ENCODE peak calls at places on chromosome 10, in six cellular contexts. K, B, L, Q, G and F are unnamed samples.

GRCh38 chr10:71818674-71819260 is 32.3 kb downstream of the PSAP start:
- DNase-seq in L (no peak), B (no peak), G (no peak), K (no peak), Q (no peak), F (no peak)

GRCh38 chr10:33897255-33897893 is 562.9 kb upstream of the NRP1 start:
- DNase-seq in B (peak; percentile 28), K (no peak), G (peak; percentile 89), Q (no peak), L (no peak), F (no peak)

GRCh38 chr10:102555781-102556328 is 52.1 kb downstream of the SUFU start:
- DNase-seq in L (no peak), Q (no peak), B (no peak), G (peak; percentile 88), K (no peak), F (no peak)

GRCh38 chr10:123945506-123945905 is 53.9 kb upstream of the CPXM2 start:
- DNase-seq in K (peak; percentile 63), Q (peak; percentile 63), B (peak; percentile 82), G (no peak), L (no peak), F (no peak)

GRCh38 chr10:127600479-127600878 is 51.4 kb downstream of the NPS start:
- DNase-seq in G (no peak), B (peak; percentile 60), Q (no peak), K (no peak), L (no peak), F (peak; percentile 78)

GRCh38 chr10:30210296-30210695 is 138.8 kb downstream of the MTPAP start:
- DNase-seq in Q (no peak), B (no peak), K (no peak), G (no peak), L (no peak), F (no peak)

GRCh38 chr10:109911903-109912302 is 11.4 kb downstream of the XPNPEP1 start:
- DNase-seq in Q (no peak), B (no peak), K (no peak), L (no peak), G (no peak), F (no peak)

GRCh38 chr10:71860243-71861029 is 9.4 kb upstream of the PSAP start:
- DNase-seq in L (peak; percentile 70), K (peak; percentile 94), Q (peak; percentile 65), B (peak; percentile 98), G (peak; percentile 100), F (peak; percentile 72)

GRCh38 chr10:119595134-119595714 is 1.5 kb downstream of the TIAL1 start:
- DNase-seq in K (no peak), L (no peak), Q (no peak), G (peak; percentile 71), B (peak; percentile 55), F (peak; percentile 38)

GRCh38 chr10:10564081-10564480 is 453.6 kb upstream of the CELF2 start:
- DNase-seq in Q (no peak), L (no peak), G (no peak), B (peak; percentile 81), K (no peak), F (peak; percentile 70)

GRCh38 chr10:76939862-76940495 is 697.6 kb downstream of the KCNMA1 start:
- DNase-seq in Q (no peak), L (no peak), B (no peak), K (no peak), G (no peak), F (no peak)

GRCh38 chr10:61471491-61471890 is 18.3 kb upstream of the TMEM26 start:
- DNase-seq in K (no peak), B (no peak), L (no peak), Q (no peak), G (peak; percentile 84), F (no peak)

GRCh38 chr10:52455095-52455494 is 141.0 kb downstream of the DKK1 start:
- DNase-seq in Q (no peak), B (peak; percentile 51), L (peak; percentile 5), K (no peak), G (peak; percentile 41), F (no peak)

GRCh38 chr10:45532501-45532900 is 140.1 kb downstream of the ZFAND4 start:
- DNase-seq in G (peak; percentile 5), K (no peak), L (no peak), B (no peak), Q (no peak), F (no peak)

GRCh38 chr10:119620241-119620753 is 23.5 kb upstream of the TIAL1 start:
- DNase-seq in B (peak; percentile 51), L (no peak), K (no peak), Q (no peak), G (peak; percentile 22), F (no peak)

GRCh38 chr10:113522460-113522859 is 30.4 kb upstream of the HABP2 start:
- DNase-seq in L (no peak), G (no peak), K (peak; percentile 22), B (peak; percentile 44), Q (no peak), F (no peak)

GRCh38 chr10:4372601-4373000 is 453.4 kb upstream of the AKR1E2 start:
- DNase-seq in B (no peak), L (no peak), Q (no peak), K (no peak), G (peak; percentile 98), F (no peak)

GRCh38 chr10:36538945-36539586 is 586.3 kb upstream of the ANKRD30A start:
- DNase-seq in L (no peak), G (peak; percentile 59), K (no peak), Q (no peak), B (peak; percentile 6), F (no peak)

GRCh38 chr10:113732966-113733365 is 18.5 kb upstream of the PLEKHS1 start:
- DNase-seq in B (no peak), G (no peak), K (no peak), L (no peak), Q (no peak), F (no peak)

GRCh38 chr10:7483848-7484247 is 73.0 kb upstream of the SFMBT2 start:
- DNase-seq in G (no peak), K (no peak), Q (no peak), L (no peak), B (no peak), F (no peak)

GRCh38 chr10:69057261-69057950 is 30.5 kb upstream of the SRGN start:
- DNase-seq in Q (no peak), L (no peak), G (no peak), K (no peak), B (no peak), F (no peak)

DNA sequence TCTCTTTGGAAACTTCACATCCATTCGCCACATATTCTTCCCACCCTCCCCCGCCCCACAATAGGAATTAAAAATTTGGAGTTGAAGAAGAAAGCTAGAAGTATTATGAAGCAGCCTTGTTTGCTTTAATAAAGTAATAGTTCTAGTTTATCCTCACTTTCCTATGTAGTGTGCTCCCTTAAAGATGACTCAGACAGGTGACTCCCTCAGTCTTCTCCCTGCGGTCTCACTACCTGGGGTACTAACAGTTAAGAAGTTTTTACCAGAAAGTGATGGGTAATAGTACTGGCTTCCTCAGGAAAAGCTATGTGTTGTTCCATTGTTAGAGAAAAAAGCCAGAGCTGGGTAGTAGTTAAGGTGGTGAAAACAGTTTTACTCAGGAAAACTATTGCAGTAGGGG is 58.6 kb downstream of the CCNY start:
- DNase-seq in B (no peak), K (no peak), Q (no peak), L (no peak), G (no peak), F (no peak)
- H3K79me2 ChIP-seq in B (peaks cover 59% of the 10 kb centered on the region), K (peaks cover 96% of the 10 kb centered on the region), Q (no peaks in the 10 kb centered on the region), L (peaks cover 89% of the 10 kb centered on the region), G (peaks cover 72% of the 10 kb centered on the region), F (peaks cover 100% of the 10 kb centered on the region)

GRCh38 chr10:103652599-103653281 is 159.2 kb downstream of the NEURL1 start:
- DNase-seq in B (no peak), K (no peak), G (no peak), L (no peak), Q (no peak), F (no peak)

GRCh38 chr10:103651783-103652476 is 158.4 kb downstream of the NEURL1 start:
- DNase-seq in L (no peak), B (no peak), G (no peak), K (no peak), Q (no peak), F (no peak)

GRCh38 chr10:103648951-103649532 is 155.5 kb downstream of the NEURL1 start:
- DNase-seq in G (peak; percentile 77), Q (no peak), L (no peak), K (no peak), B (no peak), F (no peak)

GRCh38 chr10:103648231-103648950 is 154.9 kb downstream of the NEURL1 start:
- DNase-seq in G (peak; percentile 7), L (no peak), B (no peak), Q (no peak), K (no peak), F (no peak)

DNA sequence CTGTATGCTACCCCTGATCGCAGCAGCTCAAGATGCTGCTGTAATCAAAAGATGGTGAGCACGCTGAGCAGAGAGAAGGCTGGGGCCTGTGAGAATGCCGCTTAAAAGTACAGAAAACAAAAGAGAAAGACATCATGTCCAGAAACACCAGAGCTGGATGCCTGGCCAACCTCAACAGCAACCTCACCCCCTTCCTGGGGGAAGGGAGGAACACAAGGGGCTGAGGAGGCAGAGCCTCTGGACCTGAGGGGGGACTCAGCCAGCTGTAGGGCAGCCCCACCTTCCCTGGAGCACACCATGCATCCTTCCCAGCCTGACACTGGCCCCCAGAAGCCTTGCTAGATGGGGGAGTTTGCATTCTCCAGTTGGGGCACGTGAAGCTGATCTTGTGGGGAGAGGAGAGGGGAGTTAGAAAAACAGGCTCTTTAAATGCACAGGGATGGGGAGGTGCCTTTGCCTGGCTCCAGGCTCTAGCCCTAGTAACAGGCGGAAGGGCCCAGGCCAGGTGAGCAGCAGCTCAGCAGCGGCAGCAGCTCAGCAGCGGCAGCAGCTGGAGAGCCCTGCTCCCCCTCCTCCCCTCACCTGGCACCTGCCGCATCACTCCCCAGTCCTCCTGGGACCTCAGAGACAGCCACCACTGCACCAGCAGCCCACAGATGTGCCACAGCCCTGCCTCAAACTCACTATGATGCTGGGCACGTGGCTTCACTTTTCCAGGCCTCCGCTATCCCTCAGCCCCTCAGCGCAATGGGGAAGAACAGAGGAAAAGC is 156.3 kb downstream of the NEURL1 start:
- DNase-seq in Q (peak; percentile 18), L (no peak), G (no peak), B (no peak), K (no peak), F (no peak)
- H3K27ac ChIP-seq in Q (no peak overlapping the region), L (no peak overlapping the region), G (peak overlapping the region; percentile 68), B (no peak overlapping the region), K (no peak overlapping the region), F (no peak overlapping the region)

GRCh38 chr10:35133586-35133985 is 6.9 kb downstream of the CREM start:
- DNase-seq in Q (no peak), L (no peak), K (no peak), B (no peak), G (no peak), F (no peak)

GRCh38 chr10:35140126-35140525 is 13.5 kb downstream of the CREM start:
- DNase-seq in B (no peak), G (no peak), K (no peak), Q (no peak), L (no peak), F (no peak)

GRCh38 chr10:35136263-35136815 is 9.7 kb downstream of the CREM start:
- DNase-seq in L (no peak), B (no peak), G (no peak), K (no peak), Q (peak; percentile 71), F (no peak)

GRCh38 chr10:35132727-35133126 is 6.1 kb downstream of the CREM start:
- DNase-seq in B (no peak), Q (no peak), G (no peak), L (no peak), K (no peak), F (no peak)

GRCh38 chr10:35135861-35136260 is 9.2 kb downstream of the CREM start:
- DNase-seq in L (no peak), Q (peak; percentile 61), K (no peak), G (peak; percentile 6), B (no peak), F (no peak)
- H3K79me2 ChIP-seq in L (peaks cover 9% of the 10 kb centered on the region), Q (peaks cover 46% of the 10 kb centered on the region), K (peaks cover 1% of the 10 kb centered on the region), G (peaks cover under 1% of the 10 kb centered on the region), B (no peaks in the 10 kb centered on the region), F (peaks cover 67% of the 10 kb centered on the region)

GRCh38 chr10:22648547-22648961 is 65.8 kb downstream of the PIP4K2A start:
- DNase-seq in L (no peak), G (peak; percentile 85), Q (no peak), K (no peak), B (peak; percentile 57), F (no peak)
- H3K27ac ChIP-seq in L (no peak overlapping the region), G (no peak overlapping the region), Q (no peak overlapping the region), K (no peak overlapping the region), B (no peak overlapping the region), F (no peak overlapping the region)